ENCODE peak calls at places on chromosomes 11 and 22, in five cellular contexts. G is nephron progenitor cell, J is fibroblast of lung, K is Calu3, H is hepatocyte. O is an unnamed sample.

GRCh38 chr11:71323876-71324526 is 71.6 kb upstream of the SHANK2 start:
- DNase-seq in K (no peak), J (no peak), H (no peak), G (no peak), O (no peak)

GRCh38 chr22:42439821-42440674 is 7.8 kb upstream of the NFAM1 start:
- DNase-seq in H (no peak), J (peak), G (no peak), K (peak), O (no peak)

GRCh38 chr11:21385669-21386068 is 716.3 kb downstream of the NELL1 start:
- DNase-seq in K (no peak), G (no peak), J (no peak), H (no peak), O (no peak)

GRCh38 chr22:23090079-23090835 is 19.9 kb downstream of the GNAZ start:
- DNase-seq in G (no peak), J (no peak), K (no peak), H (no peak), O (no peak)

GRCh38 chr11:27625347-27625912 is 74.8 kb downstream of the BDNF start:
- DNase-seq in H (no peak), G (no peak), K (no peak), J (no peak), O (no peak)

GRCh38 chr11:79026803-79027445 is 413.9 kb downstream of the TENM4 start:
- DNase-seq in J (peak), G (no peak), K (no peak), H (no peak), O (no peak)

GRCh38 chr22:48367731-48368130 is 1459.9 kb downstream of the BRD1 start:
- DNase-seq in G (no peak), H (no peak), K (no peak), J (no peak), O (no peak)

GRCh38 chr22:49208003-49208402 is 619.7 kb downstream of the BRD1 start:
- DNase-seq in G (no peak), K (no peak), J (no peak), H (no peak), O (no peak)

GRCh38 chr11:77560605-77561004 is 29.1 kb upstream of the AQP11 start:
- DNase-seq in G (no peak), H (peak), J (peak), K (no peak), O (no peak)

GRCh38 chr11:73206751-73207280 is 11.3 kb upstream of the P2RY2 start:
- DNase-seq in G (no peak), H (no peak), J (no peak), K (no peak), O (no peak)

GRCh38 chr22:37639070-37639760 is at the start of gene SH3BP1:
- DNase-seq in G (peak), K (peak), H (peak), J (peak), O (peak)

GRCh38 chr11:23079382-23079813 is 219.1 kb upstream of the CCDC179 start:
- DNase-seq in K (no peak), G (no peak), H (no peak), J (peak), O (no peak)

GRCh38 chr11:65833297-65834030 is at the start of gene SNX32:
- DNase-seq in G (peak), H (peak), J (peak), K (peak), O (peak)

GRCh38 chr11:72781313-72782080 is 12.3 kb downstream of the STARD10 start:
- DNase-seq in H (peak), K (peak), G (peak), J (no peak), O (no peak)

GRCh38 chr11:95453616-95454118 is 222.7 kb upstream of the SESN3 start:
- DNase-seq in J (peak), G (no peak), H (no peak), K (peak), O (no peak)

GRCh38 chr11:36098976-36099375 is 155.1 kb downstream of the LDLRAD3 start:
- DNase-seq in H (no peak), J (no peak), G (no peak), K (no peak), O (no peak)

GRCh38 chr11:75328426-75329277 is 22.8 kb downstream of the ARRB1 start:
- DNase-seq in K (peak), H (peak), J (peak), G (peak), O (peak)

GRCh38 chr11:62851807-62852522 is 12.6 kb upstream of the WDR74 start:
- DNase-seq in J (no peak), H (no peak), G (no peak), K (no peak), O (no peak)

GRCh38 chr11:134346101-134346975 is 14.6 kb downstream of the GLB1L2 start:
- DNase-seq in J (no peak), G (no peak), K (no peak), H (no peak), O (no peak)

GRCh38 chr11:111936045-111936400 is 1.1 kb upstream of the DIXDC1 start:
- DNase-seq in G (no peak), K (no peak), J (no peak), H (no peak), O (no peak)

GRCh38 chr11:33248416-33248957 is 8.7 kb upstream of the HIPK3 start:
- DNase-seq in H (no peak), J (peak), K (no peak), G (no peak), O (no peak)

GRCh38 chr11:27437824-27438594 is 34.6 kb downstream of the LGR4 start:
- DNase-seq in J (no peak), G (no peak), K (no peak), H (no peak), O (no peak)

GRCh38 chr11:112783945-112784322 is 177.3 kb upstream of the NCAM1 start:
- DNase-seq in G (no peak), H (no peak), K (no peak), J (no peak), O (no peak)

GRCh38 chr11:14136561-14136960 is 174.0 kb downstream of the SPON1 start:
- DNase-seq in J (no peak), K (no peak), H (no peak), G (no peak), O (no peak)

GRCh38 chr11:104163100-104164027 is 583 bp downstream of the PDGFD start:
- DNase-seq in H (peak), G (peak), J (peak), K (peak), O (peak)

GRCh38 chr11:15985863-15986139 is 370.5 kb downstream of the SOX6 start:
- DNase-seq in K (no peak), H (no peak), J (no peak), G (no peak), O (no peak)

GRCh38 chr22:38941488-38941987 is 15.9 kb upstream of the APOBEC3A start:
- DNase-seq in G (no peak), H (no peak), J (no peak), K (no peak), O (no peak)

GRCh38 chr11:28759311-28759710 is 651.1 kb downstream of the METTL15 start:
- DNase-seq in K (peak), J (no peak), G (no peak), H (peak), O (no peak)

GRCh38 chr22:19289475-19290161 is 1.9 kb downstream of the CLTCL1 start:
- DNase-seq in J (peak), G (no peak), K (no peak), H (peak), O (no peak)

GRCh38 chr11:60706931-60707330 is 7.5 kb downstream of the MS4A8 start:
- DNase-seq in J (no peak), G (no peak), K (no peak), H (no peak), O (no peak)

GRCh38 chr11:11065396-11065795 is 207.5 kb upstream of the ZBED5 start:
- DNase-seq in H (no peak), K (no peak), J (no peak), G (no peak), O (no peak)

GRCh38 chr11:75523811-75524401 is 1.8 kb downstream of the GDPD5 start:
- DNase-seq in J (no peak), K (no peak), G (no peak), H (no peak), O (no peak)

GRCh38 chr11:14554959-14555358 is 34.8 kb upstream of the PSMA1 start:
- DNase-seq in K (no peak), J (peak), G (no peak), H (peak), O (no peak)

GRCh38 chr11:33291004-33291777 is 34.0 kb downstream of the HIPK3 start:
- DNase-seq in H (peak), G (no peak), K (peak), J (peak), O (no peak)

GRCh38 chr11:94103476-94103875 is 25.2 kb upstream of the PANX1 start:
- DNase-seq in G (no peak), K (no peak), H (no peak), J (no peak), O (no peak)

DNA sequence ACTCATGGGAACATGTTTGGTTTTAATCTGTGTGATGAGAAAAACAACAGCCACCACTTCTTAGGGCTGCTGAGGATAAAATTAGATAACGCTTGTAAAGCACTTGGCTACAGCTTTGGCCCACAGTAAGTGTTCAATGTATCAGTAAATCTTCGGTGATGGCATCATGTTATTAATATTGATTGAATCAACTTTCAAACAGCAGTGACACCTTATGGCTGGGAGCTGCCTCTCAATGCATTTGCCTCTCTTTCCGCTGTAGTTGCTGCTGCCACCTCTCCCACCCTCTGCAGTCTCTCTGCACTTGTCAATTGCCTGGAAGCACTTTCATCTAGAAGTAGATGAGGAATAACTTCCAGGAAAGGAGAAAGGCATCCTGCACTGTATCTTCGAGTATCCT is 491.1 kb downstream of the OPCML start:
- DNase-seq in K (no peak), J (no peak), G (no peak), H (no peak), O (no peak)
- TF ChIP-seq CTCF in K (no peak), J (no peak), G (no peak), H (no peak), O (peak)

DNA sequence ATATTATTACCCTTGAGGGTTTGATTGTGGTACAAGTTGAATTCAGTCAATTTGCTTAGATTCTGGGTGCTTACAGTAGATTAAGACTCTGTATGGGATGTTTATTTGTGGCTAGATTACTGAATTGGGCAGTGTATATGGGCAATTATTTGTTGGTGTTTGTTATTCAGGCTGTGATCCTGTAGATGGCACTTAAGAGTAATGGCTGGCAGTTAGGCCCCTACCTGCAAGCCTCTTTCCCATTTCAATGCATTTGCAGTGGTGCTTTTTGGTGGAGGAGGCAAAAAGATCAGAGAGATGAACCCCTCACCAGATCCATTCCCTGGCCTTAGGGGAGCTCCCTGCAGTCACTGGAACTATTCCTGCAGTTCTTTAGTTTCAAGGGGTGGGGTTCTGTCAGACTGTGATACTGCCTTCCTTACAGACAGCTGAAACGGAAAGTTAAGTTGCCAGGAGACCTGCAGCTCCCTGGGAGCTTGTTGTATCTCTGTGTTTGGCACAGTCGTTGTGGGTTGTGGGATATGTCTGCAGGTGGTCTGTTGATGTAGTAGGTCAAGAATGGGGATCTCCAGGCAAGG is 199.5 kb downstream of the AASDHPPT start:
- DNase-seq in K (no peak), H (no peak), G (no peak), J (peak), O (no peak)
- TF ChIP-seq CTCF in K (no peak), H (peak), G (no peak), J (peak), O (peak)

GRCh38 chr11:5229388-5229787 is 2.5 kb upstream of the HBB start:
- DNase-seq in J (no peak), H (no peak), K (no peak), G (no peak), O (no peak)

GRCh38 chr11:5225480-5225871 is 1.4 kb downstream of the HBB start:
- DNase-seq in G (no peak), H (no peak), K (no peak), J (no peak), O (no peak)

GRCh38 chr11:5226732-5227327 is at the start of gene HBB:
- DNase-seq in H (no peak), J (no peak), G (no peak), K (no peak), O (no peak)

GRCh38 chr11:5228124-5228523 is 1.3 kb upstream of the HBB start:
- DNase-seq in K (no peak), G (no peak), J (no peak), H (no peak), O (no peak)

GRCh38 chr11:5224538-5225479 is 2.1 kb downstream of the HBB start:
- DNase-seq in J (no peak), G (no peak), H (no peak), K (no peak), O (no peak)
- TF ChIP-seq CTCF in J (no peak), G (no peak), H (no peak), K (no peak), O (no peak)

DNA sequence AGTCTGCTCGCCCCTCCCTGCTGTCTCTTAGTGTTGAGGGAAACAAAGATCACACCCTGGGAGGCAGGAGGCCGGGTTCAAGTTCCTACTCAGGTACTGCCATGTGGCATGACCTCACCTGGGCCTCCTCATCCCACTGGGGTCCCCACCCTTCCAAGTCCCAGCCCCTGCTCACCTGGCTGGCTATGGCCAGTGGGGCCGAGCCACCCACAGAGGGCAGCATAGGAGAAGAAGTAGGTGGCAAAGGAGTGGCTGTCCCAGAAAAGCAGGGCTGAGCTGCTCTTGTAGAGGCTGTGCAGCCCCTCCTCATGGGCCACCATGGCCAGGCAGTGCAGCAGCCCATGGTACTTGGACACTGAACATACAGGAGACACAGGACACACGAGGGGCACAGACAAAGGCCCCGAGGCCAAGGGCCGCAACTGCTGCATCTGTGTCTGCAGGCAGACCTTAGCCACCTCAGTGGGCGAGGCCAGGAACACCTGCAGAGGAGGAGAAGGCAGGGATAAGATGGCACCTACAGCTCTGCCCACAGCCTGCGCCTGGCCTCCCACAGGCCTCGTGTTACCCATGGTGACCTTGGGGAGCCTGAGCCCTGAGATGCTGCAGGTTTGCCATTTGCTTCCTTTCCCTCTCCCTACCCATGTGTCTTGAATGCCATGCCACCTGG is 50.6 kb upstream of the MPEG1 start:
- DNase-seq in J (no peak), H (peak), K (peak), G (peak), O (no peak)
- TF ChIP-seq CTCF in J (no peak), H (peak), K (peak), G (no peak), O (no peak)

DNA sequence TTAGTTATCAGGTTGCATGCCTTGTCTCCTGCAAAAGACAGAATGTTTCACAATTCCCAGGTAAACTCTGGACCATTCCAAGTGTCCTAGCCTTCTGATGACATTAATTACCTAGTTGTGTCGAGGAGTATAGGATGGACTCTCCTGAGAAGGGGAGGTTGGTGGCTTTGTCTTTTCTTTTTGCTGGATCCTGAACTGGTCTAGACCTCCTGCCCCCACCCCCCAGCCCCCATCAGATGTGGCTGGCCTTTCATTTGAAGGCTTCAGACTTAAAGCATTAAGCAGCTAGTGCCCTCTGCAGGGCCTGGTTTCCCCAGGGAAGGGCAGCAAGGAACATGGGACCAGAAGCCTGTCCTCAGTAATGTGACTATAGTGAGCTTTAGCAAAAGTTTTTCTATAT is 9.7 kb downstream of the MCAM start:
- DNase-seq in H (no peak), J (peak), K (no peak), G (no peak), O (no peak)
- TF ChIP-seq CTCF in H (no peak), J (peak), K (no peak), G (no peak), O (no peak)

GRCh38 chr11:7499046-7499445 is 13.7 kb downstream of the OLFML1 start:
- DNase-seq in G (no peak), K (no peak), H (no peak), J (no peak), O (no peak)
- TF ChIP-seq CTCF in G (no peak), K (no peak), H (no peak), J (no peak), O (no peak)

GRCh38 chr22:21643533-21644357 is 1.6 kb downstream of the SDF2L1 start:
- DNase-seq in J (no peak), K (no peak), G (no peak), H (no peak), O (no peak)

GRCh38 chr22:21641417-21641794 is 696 bp upstream of the SDF2L1 start:
- DNase-seq in J (peak), K (peak), H (peak), G (peak), O (peak)

GRCh38 chr22:21642584-21643448 is 714 bp downstream of the SDF2L1 start:
- DNase-seq in J (peak), G (peak), H (peak), K (peak), O (peak)

GRCh38 chr22:21640810-21641209 is 1.3 kb upstream of the SDF2L1 start:
- DNase-seq in G (no peak), J (no peak), K (no peak), H (no peak), O (no peak)

GRCh38 chr22:21641795-21642583 is at the start of gene SDF2L1:
- DNase-seq in G (peak), K (peak), H (peak), J (peak), O (peak)
- TF ChIP-seq CTCF in G (no peak), K (no peak), H (peak), J (no peak), O (peak)

O was measured in neural crest cell.